ENCODE peak calls at places on chromosomes 7 and 10, in four cellular contexts. W, T, X and U are unnamed samples.

GRCh38 chr10:70331160-70331485 is 47.3 kb upstream of the NPFFR1 start:
- DNase-seq in W (no peak), T (no peak), X (no peak), U (no peak)

GRCh38 chr7:137411446-137411845 is 67.9 kb upstream of the PTN start:
- DNase-seq in W (no peak), T (no peak), X (no peak), U (no peak)

GRCh38 chr10:18178862-18179483 is 38.7 kb downstream of the CACNB2 start:
- DNase-seq in W (no peak), T (no peak), X (no peak), U (no peak)

GRCh38 chr10:100970076-100970913 is 991 bp downstream of the SEMA4G start:
- DNase-seq in W (peak), T (peak), X (peak), U (peak)

GRCh38 chr10:28453926-28454325 is 79.0 kb upstream of the WAC start:
- DNase-seq in W (no peak), T (no peak), X (no peak), U (no peak)

GRCh38 chr10:79496896-79497295 is 15.4 kb upstream of the EIF5AL1 start:
- DNase-seq in W (no peak), T (no peak), X (no peak), U (no peak)

GRCh38 chr10:24645784-24646183 is 77.9 kb downstream of the ARHGAP21 start:
- DNase-seq in W (no peak), T (no peak), X (no peak), U (peak)

GRCh38 chr7:1611708-1612241 is 41.9 kb upstream of the PSMG3 start:
- DNase-seq in W (no peak), T (peak), X (no peak), U (no peak)

GRCh38 chr10:110074986-110075664 is 67.3 kb downstream of the ADD3 start:
- DNase-seq in W (no peak), T (no peak), X (no peak), U (no peak)

GRCh38 chr10:11684717-11685645 is 57.2 kb upstream of the ECHDC3 start:
- DNase-seq in W (no peak), T (peak), X (no peak), U (peak)

GRCh38 chr10:128035557-128035973 is 90.7 kb downstream of the MKI67 start:
- DNase-seq in W (no peak), T (peak), X (peak), U (peak)

GRCh38 chr10:63409465-63410027 is 56.2 kb downstream of the JMJD1C start:
- DNase-seq in W (no peak), T (no peak), X (no peak), U (peak)

GRCh38 chr10:89556590-89556989 is 21.2 kb upstream of the SLC16A12 start:
- DNase-seq in W (no peak), T (no peak), X (no peak), U (no peak)

GRCh38 chr10:17092216-17092944 is 37.2 kb downstream of the CUBN start:
- DNase-seq in W (no peak), T (no peak), X (no peak), U (peak)

GRCh38 chr7:159025161-159025779 is 119.4 kb downstream of the VIPR2 start:
- DNase-seq in W (no peak), T (no peak), X (no peak), U (no peak)

GRCh38 chr7:4683884-4684565 is 1.9 kb downstream of the FOXK1 start:
- DNase-seq in W (peak), T (no peak), X (no peak), U (peak)

GRCh38 chr7:89927762-89928161 is 226.5 kb upstream of the STEAP1 start:
- DNase-seq in W (no peak), T (no peak), X (no peak), U (no peak)

GRCh38 chr7:30880941-30881340 is 30.7 kb upstream of the AQP1 start:
- DNase-seq in W (no peak), T (no peak), X (no peak), U (no peak)

GRCh38 chr10:126690534-126690933 is 20.0 kb upstream of the C10orf90 start:
- DNase-seq in W (no peak), T (no peak), X (no peak), U (no peak)

GRCh38 chr7:116954443-116954838 is 1.1 kb downstream of the ST7 start:
- DNase-seq in W (no peak), T (no peak), X (no peak), U (no peak)

GRCh38 chr10:7408003-7408493 is 2.8 kb downstream of the SFMBT2 start:
- DNase-seq in W (no peak), T (no peak), X (peak), U (no peak)

GRCh38 chr7:95126053-95126709 is 198.2 kb downstream of the PON1 start:
- DNase-seq in W (peak), T (no peak), X (no peak), U (no peak)

GRCh38 chr7:140625908-140626868 is 14.4 kb downstream of the DENND2A start:
- DNase-seq in W (no peak), T (no peak), X (peak), U (no peak)

GRCh38 chr10:3180361-3180760 is 7.8 kb upstream of the PITRM1 start:
- DNase-seq in W (no peak), T (no peak), X (no peak), U (no peak)

GRCh38 chr10:62853710-62854109 is 37.5 kb upstream of the EGR2 start:
- DNase-seq in W (no peak), T (no peak), X (no peak), U (no peak)

GRCh38 chr10:94223702-94224370 is 138.9 kb downstream of the NOC3L start:
- DNase-seq in W (no peak), T (no peak), X (no peak), U (no peak)

GRCh38 chr10:124625831-124626238 is 118.3 kb downstream of the FAM53B start:
- DNase-seq in W (no peak), T (no peak), X (no peak), U (no peak)

GRCh38 chr10:24249829-24250415 is 41.0 kb downstream of the KIAA1217 start:
- DNase-seq in W (no peak), T (no peak), X (no peak), U (no peak)

GRCh38 chr10:98921381-98921780 is 314.3 kb downstream of the HPSE2 start:
- DNase-seq in W (no peak), T (no peak), X (no peak), U (no peak)

GRCh38 chr10:98919899-98920298 is 315.8 kb downstream of the HPSE2 start:
- DNase-seq in W (no peak), T (no peak), X (no peak), U (peak)

GRCh38 chr10:98920362-98920761 is 315.3 kb downstream of the HPSE2 start:
- DNase-seq in W (no peak), T (no peak), X (no peak), U (no peak)

GRCh38 chr10:98917828-98918227 is 317.8 kb downstream of the HPSE2 start:
- DNase-seq in W (no peak), T (no peak), X (no peak), U (no peak)

GRCh38 chr10:98920807-98921206 is 314.8 kb downstream of the HPSE2 start:
- DNase-seq in W (no peak), T (no peak), X (no peak), U (peak)
- TF ChIP-seq FOSL1 in W (no peak), T (no peak), X (no peak), U (no peak)

DNA sequence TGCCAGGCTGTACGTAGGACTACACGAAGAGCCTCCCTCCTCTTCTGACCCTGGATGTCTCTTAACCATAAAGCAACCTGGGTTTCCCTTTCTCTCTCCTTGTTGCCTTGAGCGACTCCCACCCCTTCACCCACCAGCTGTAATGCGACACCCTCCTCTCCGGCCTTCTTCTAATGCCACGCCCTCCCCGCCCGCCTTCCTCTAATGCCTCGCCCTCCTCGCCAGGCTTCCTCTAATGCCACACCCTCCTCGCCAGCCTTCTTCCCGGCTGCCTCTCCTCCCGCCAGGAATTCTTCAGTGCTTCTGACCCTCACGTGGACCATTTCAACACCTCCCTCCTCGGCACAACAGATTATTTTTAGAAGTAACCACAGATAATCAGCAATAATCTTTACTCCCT is 348.5 kb upstream of the SHH start:
- DNase-seq in W (no peak), T (peak), X (peak), U (peak)
- H2AFZ ChIP-seq in W (no peak), T (peak), X (no peak), U (no peak)

DNA sequence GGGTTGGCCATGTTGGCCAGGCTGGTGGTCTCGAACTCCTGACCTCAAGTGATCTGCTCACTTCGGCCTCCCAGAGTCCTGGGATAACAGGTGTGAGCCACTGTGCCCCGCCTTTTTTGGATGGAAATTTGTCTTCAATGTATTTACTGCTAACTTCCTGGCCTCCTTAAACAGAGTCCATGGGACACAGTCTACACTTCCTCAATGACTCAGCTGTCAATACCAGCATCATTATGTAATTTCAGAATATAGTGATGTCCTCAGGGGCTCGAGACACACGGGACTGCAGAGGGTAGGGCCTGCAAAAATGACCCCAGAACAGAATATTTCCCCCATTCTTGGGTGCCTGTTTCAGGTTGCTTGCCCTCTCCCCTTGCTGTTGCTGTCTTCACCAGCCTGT is 31.1 kb downstream of the CAMK2G start:
- DNase-seq in W (no peak), T (no peak), X (no peak), U (no peak)
- TF ChIP-seq FOSL1 in W (no peak), T (no peak), X (no peak), U (no peak)

DNA sequence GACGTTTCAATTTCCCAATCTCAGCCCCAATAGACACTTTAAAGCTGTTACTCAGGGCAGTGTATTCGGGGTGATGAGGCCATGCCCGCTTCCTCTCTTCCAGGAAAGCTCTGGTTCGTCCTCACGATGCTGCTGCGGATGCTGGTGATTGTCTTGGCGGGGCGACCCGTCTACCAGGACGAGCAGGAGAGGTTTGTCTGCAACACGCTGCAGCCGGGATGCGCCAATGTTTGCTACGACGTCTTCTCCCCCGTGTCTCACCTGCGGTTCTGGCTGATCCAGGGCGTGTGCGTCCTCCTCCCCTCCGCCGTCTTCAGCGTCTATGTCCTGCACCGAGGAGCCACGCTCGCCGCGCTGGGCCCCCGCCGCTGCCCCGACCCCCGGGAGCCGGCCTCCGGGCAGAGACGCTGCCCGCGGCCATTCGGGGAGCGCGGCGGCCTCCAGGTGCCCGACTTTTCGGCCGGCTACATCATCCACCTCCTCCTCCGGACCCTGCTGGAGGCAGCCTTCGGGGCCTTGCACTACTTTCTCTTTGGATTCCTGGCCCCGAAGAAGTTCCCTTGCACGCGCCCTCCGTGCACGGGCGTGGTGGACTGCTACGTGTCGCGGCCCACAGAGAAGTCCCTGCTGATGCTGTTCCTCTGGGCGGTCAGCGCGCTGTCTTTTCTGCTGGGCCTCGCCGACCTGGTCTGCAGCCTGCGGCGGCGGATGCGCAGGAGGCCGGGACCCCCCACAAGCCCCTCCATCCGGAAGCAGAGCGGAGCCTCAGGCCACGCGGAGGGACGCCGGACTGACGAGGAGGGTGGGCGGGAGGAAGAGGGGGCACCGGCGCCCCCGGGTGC is 2.6 kb downstream of the GJD4 start:
- DNase-seq in W (no peak), T (no peak), X (no peak), U (no peak)
- H2AFZ ChIP-seq in W (no peak), T (no peak), X (peak), U (no peak)

GRCh38 chr7:88150018-88150417 is 69.8 kb downstream of the SRI start:
- DNase-seq in W (peak), T (no peak), X (no peak), U (no peak)
- TF ChIP-seq FOSL1 in W (no peak), T (no peak), X (no peak), U (no peak)

DNA sequence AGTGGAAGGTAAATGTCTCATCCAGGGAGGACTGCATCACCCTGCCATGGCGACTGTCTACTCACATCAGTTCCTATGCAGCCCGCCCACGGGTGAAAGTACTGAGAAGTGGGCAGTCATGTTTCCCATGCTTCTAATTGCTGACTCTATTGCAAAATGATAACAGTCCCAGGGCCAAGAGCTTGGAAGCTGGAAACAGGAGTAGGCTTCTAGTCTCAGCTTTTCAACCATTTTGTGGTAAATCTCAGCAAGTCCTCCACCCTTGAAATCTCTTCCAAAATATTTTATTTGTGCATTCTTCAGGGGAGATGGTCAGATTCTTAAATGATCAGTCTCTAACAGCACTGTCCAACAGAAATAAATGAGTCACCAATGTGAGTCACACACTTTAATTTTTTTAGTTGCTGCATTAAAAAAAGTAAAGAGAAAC is 48.1 kb upstream of the TARP start:
- DNase-seq in W (no peak), T (no peak), X (no peak), U (no peak)
- H2AFZ ChIP-seq in W (no peak), T (no peak), X (no peak), U (no peak)